ENCODE peak calls at places on chromosomes 5 and 9, in seven cellular contexts. I is fibroblast of lung, Q is HCT116, U is left ventricle myocardium inferior, Z is A673, V is Peyer's patch, R is OCI-LY7. J is an unnamed sample.

GRCh38 chr9:2495221-2496005 is 126.2 kb upstream of the VLDLR start:
- DNase-seq in I (peak; percentile 52), Q (no peak), U (no peak), Z (no peak), V (no peak), R (no peak), J (no peak)

GRCh38 chr9:95938724-95939123 is 63.2 kb downstream of the ERCC6L2 start:
- DNase-seq in I (no peak), Q (no peak), U (no peak), Z (no peak), V (no peak), R (peak; percentile 9), J (no peak)

GRCh38 chr5:96067902-96068614 is 106.4 kb upstream of the ELL2 start:
- DNase-seq in I (peak; percentile 97), Q (peak; percentile 77), U (no peak), Z (peak; percentile 53), V (peak; percentile 48), R (no peak), J (no peak)

GRCh38 chr5:81428446-81428845 is 34.5 kb upstream of the ACOT12 start:
- DNase-seq in I (no peak), Q (no peak), U (no peak), Z (no peak), V (no peak), R (no peak), J (no peak)

GRCh38 chr9:124940521-124940893 is 376 bp downstream of the GOLGA1 start:
- DNase-seq in I (no peak), Q (no peak), U (no peak), Z (no peak), V (no peak), R (peak; percentile 93), J (no peak)

GRCh38 chr9:110303136-110303535 is 34.5 kb downstream of the TXNDC8 start:
- DNase-seq in I (no peak), Q (no peak), U (no peak), Z (no peak), V (no peak), R (no peak), J (no peak)

GRCh38 chr9:106738109-106738508 is 124.9 kb upstream of the ZNF462 start:
- DNase-seq in I (no peak), Q (no peak), U (no peak), Z (no peak), V (no peak), R (no peak), J (no peak)

GRCh38 chr9:86990276-86990675 is 43.0 kb upstream of the GAS1 start:
- DNase-seq in I (no peak), Q (no peak), U (no peak), Z (no peak), V (no peak), R (no peak), J (no peak)

GRCh38 chr9:2876726-2877125 is 32.8 kb upstream of the PUM3 start:
- DNase-seq in I (no peak), Q (no peak), U (no peak), Z (no peak), V (no peak), R (no peak), J (no peak)

GRCh38 chr5:122401991-122402710 is 90.1 kb downstream of the SNCAIP start:
- DNase-seq in I (no peak), Q (no peak), U (no peak), Z (no peak), V (no peak), R (no peak), J (no peak)

GRCh38 chr9:117400131-117400530 is 14.7 kb downstream of the ASTN2 start:
- DNase-seq in I (no peak), Q (no peak), U (no peak), Z (no peak), V (no peak), R (no peak), J (no peak)

GRCh38 chr9:96554801-96555566 is 64.7 kb downstream of the CDC14B start:
- DNase-seq in I (peak; percentile 81), Q (no peak), U (no peak), Z (no peak), V (no peak), R (no peak), J (no peak)

GRCh38 chr9:134358026-134358967 is 32.0 kb downstream of the RXRA start:
- DNase-seq in I (peak; percentile 48), Q (no peak), U (peak; percentile 74), Z (peak; percentile 67), V (no peak), R (no peak), J (no peak)

GRCh38 chr9:97748525-97748924 is 51.4 kb upstream of the XPA start:
- DNase-seq in I (no peak), Q (no peak), U (no peak), Z (no peak), V (no peak), R (no peak), J (no peak)

GRCh38 chr9:69027355-69028097 is 8.0 kb upstream of the FXN start:
- DNase-seq in I (peak; percentile 20), Q (peak; percentile 65), U (no peak), Z (peak; percentile 71), V (no peak), R (peak; percentile 77), J (no peak)

GRCh38 chr5:90894866-90895420 is 336.3 kb downstream of the ADGRV1 start:
- DNase-seq in I (no peak), Q (no peak), U (no peak), Z (no peak), V (no peak), R (no peak), J (no peak)

GRCh38 chr5:180976518-180976917 is 12.1 kb upstream of the BTNL3 start:
- DNase-seq in I (no peak), Q (no peak), U (no peak), Z (no peak), V (no peak), R (peak; percentile 2), J (no peak)

GRCh38 chr5:134125195-134126015 is 10.9 kb downstream of the TCF7 start:
- DNase-seq in I (peak; percentile 95), Q (peak; percentile 60), U (peak; percentile 41), Z (no peak), V (no peak), R (no peak), J (peak; percentile 64)

GRCh38 chr5:78533356-78533755 is 115.2 kb downstream of the LHFPL2 start:
- DNase-seq in I (no peak), Q (no peak), U (no peak), Z (no peak), V (no peak), R (peak; percentile 64), J (no peak)

GRCh38 chr5:173317091-173317685 is 11.0 kb downstream of the STC2 start:
- DNase-seq in I (no peak), Q (no peak), U (no peak), Z (no peak), V (no peak), R (no peak), J (no peak)

GRCh38 chr9:3909966-3910650 is 384.3 kb upstream of the RFX3 start:
- DNase-seq in I (no peak), Q (no peak), U (no peak), Z (no peak), V (no peak), R (no peak), J (no peak)

DNA sequence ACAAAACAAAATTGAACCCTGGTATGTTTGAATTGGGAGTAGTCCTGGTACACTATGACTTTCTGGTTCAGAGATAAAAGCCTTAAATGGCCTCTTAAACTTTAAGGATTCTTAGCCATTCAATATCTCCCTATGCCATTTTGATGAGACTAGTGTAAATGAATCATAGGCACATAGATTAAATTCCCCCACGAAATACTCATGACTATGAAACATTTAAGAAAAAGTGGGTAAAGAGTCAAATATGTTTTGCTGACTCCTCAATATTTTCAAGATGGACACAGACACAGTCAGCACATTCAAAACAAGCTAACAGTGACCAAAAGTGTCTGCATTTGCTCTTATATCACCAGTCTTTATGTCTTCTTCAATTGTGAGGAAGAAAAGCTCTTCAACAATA is 278.3 kb downstream of the PDE4D start:
- DNase-seq in I (peak; percentile 67), Q (no peak), U (no peak), Z (no peak), V (no peak), R (no peak), J (no peak)
- H3K9me3 ChIP-seq in I (no peaks in the 10 kb centered on the region), Q (no peaks in the 10 kb centered on the region), U (no peaks in the 10 kb centered on the region), Z (no peaks in the 10 kb centered on the region), V (no peaks in the 10 kb centered on the region), R (no peaks in the 10 kb centered on the region), J (no peaks in the 10 kb centered on the region)

DNA sequence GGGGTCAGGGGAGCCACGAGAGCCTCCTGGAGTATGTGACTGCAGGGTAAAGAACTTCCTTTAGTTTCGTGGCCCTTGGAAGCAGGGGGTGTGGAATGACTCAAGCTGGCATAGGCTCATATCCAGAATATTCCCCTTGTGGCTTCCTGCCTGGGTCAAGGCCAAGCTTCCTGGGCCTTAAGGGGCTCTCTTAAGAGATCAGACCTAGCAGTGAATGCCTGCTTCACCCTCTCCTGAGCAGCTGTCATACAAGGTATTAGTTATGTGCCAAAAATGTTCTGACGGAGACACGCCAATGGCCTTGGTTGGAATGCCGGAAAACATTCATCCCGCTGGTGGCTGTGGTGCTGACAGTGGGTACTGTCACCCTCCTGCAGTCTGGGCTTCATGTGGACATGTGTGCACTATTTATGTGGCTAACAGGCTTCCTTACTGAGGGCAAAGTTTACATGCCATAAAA is 157.0 kb downstream of the MACROH2A1 start:
- DNase-seq in I (peak; percentile 79), Q (no peak), U (no peak), Z (no peak), V (peak; percentile 29), R (no peak), J (peak; percentile 58)
- H3K4me1 ChIP-seq in I (peaks cover 40% of the 10 kb centered on the region), Q (peaks cover 21% of the 10 kb centered on the region), U (peaks cover 44% of the 10 kb centered on the region), Z (peaks cover 14% of the 10 kb centered on the region), V (no peaks in the 10 kb centered on the region), R (no peaks in the 10 kb centered on the region), J (peaks cover 82% of the 10 kb centered on the region)

GRCh38 chr9:27129221-27129620 is 20.2 kb downstream of the TEK start:
- DNase-seq in I (no peak), Q (no peak), U (no peak), Z (no peak), V (no peak), R (no peak), J (no peak)

GRCh38 chr9:27126682-27127081 is 17.7 kb downstream of the TEK start:
- DNase-seq in I (no peak), Q (no peak), U (no peak), Z (no peak), V (no peak), R (no peak), J (no peak)

GRCh38 chr9:27124151-27124550 is 15.1 kb downstream of the TEK start:
- DNase-seq in I (peak; percentile 77), Q (no peak), U (no peak), Z (no peak), V (no peak), R (no peak), J (no peak)

GRCh38 chr9:27125936-27126335 is 16.9 kb downstream of the TEK start:
- DNase-seq in I (peak; percentile 57), Q (no peak), U (no peak), Z (no peak), V (no peak), R (no peak), J (no peak)

GRCh38 chr9:27125030-27125429 is 16.0 kb downstream of the TEK start:
- DNase-seq in I (peak; percentile 99), Q (peak; percentile 7), U (peak; percentile 67), Z (no peak), V (peak; percentile 51), R (no peak), J (peak; percentile 62)
- H3K27ac ChIP-seq in I (peak overlapping the region; percentile 30), Q (no peak overlapping the region), U (peak overlapping the region; percentile 49), Z (no peak overlapping the region), V (peak overlapping the region; percentile 64), R (no peak overlapping the region), J (peak overlapping the region; percentile 84)

GRCh38 chr5:141269195-141269594 is 24.0 kb downstream of the PCDHB15 start:
- DNase-seq in I (no peak), Q (no peak), U (no peak), Z (no peak), V (no peak), R (no peak), J (no peak)
- H3K9me3 ChIP-seq in I (no peaks in the 10 kb centered on the region), Q (peaks cover 16% of the 10 kb centered on the region), U (peaks cover 100% of the 10 kb centered on the region), Z (peaks cover 53% of the 10 kb centered on the region), V (no peaks in the 10 kb centered on the region), R (peaks cover 3% of the 10 kb centered on the region), J (peaks cover 85% of the 10 kb centered on the region)